ENCODE peak calls at places on chromosome 1, in six cellular contexts. P is T-helper 9 cell, F is uterus, W is Right ventricle myocardium superior, N is SJSA1, V is GM23248. T is an unnamed sample.

GRCh38 chr1:231702804-231703203 is 76.2 kb downstream of the DISC1 start:
- DNase-seq in P (no peak), F (no peak), W (no peak), N (peak), V (peak), T (no peak)

GRCh38 chr1:229238231-229238630 is 32.7 kb upstream of the RAB4A start:
- DNase-seq in P (no peak), F (no peak), W (no peak), N (no peak), V (no peak), T (no peak)

GRCh38 chr1:206075786-206076725 is 23.1 kb downstream of the RHEX start:
- DNase-seq in P (no peak), F (no peak), W (no peak), N (no peak), V (peak), T (no peak)

GRCh38 chr1:1328254-1328653 is 2.8 kb upstream of the TAS1R3 start:
- DNase-seq in P (no peak), F (no peak), W (no peak), N (no peak), V (no peak), T (no peak)

GRCh38 chr1:203926025-203926540 is 64.7 kb downstream of the SNRPE start:
- DNase-seq in P (no peak), F (no peak), W (no peak), N (no peak), V (peak), T (no peak)

GRCh38 chr1:183915634-183916510 is 111.0 kb downstream of the RGL1 start:
- DNase-seq in P (peak), F (peak), W (peak), N (peak), V (peak), T (peak)

GRCh38 chr1:209629621-209630382 is 22.4 kb downstream of the LAMB3 start:
- DNase-seq in P (no peak), F (no peak), W (no peak), N (no peak), V (no peak), T (no peak)

GRCh38 chr1:34412597-34413392 is 236.1 kb downstream of the C1orf94 start:
- DNase-seq in P (no peak), F (no peak), W (no peak), N (no peak), V (no peak), T (no peak)

GRCh38 chr1:226608699-226609505 is 60.3 kb downstream of the STUM start:
- DNase-seq in P (peak), F (peak), W (peak), N (no peak), V (peak), T (peak)

GRCh38 chr1:83641206-83641658 is 357.7 kb downstream of the TTLL7 start:
- DNase-seq in P (no peak), F (peak), W (no peak), N (peak), V (peak), T (no peak)

GRCh38 chr1:61337471-61337870 is 255.1 kb downstream of the NFIA start:
- DNase-seq in P (no peak), F (no peak), W (no peak), N (no peak), V (peak), T (no peak)

GRCh38 chr1:66207484-66207883 is 326.5 kb upstream of the SGIP1 start:
- DNase-seq in P (no peak), F (peak), W (no peak), N (no peak), V (peak), T (no peak)

GRCh38 chr1:93585059-93585966 is 96.3 kb downstream of the BCAR3 start:
- DNase-seq in P (no peak), F (peak), W (peak), N (peak), V (peak), T (peak)

GRCh38 chr1:33256335-33256700 is at the start of gene ZNF362:
- DNase-seq in P (peak), F (peak), W (peak), N (no peak), V (peak), T (peak)

GRCh38 chr1:208929575-208929974 is 653.9 kb upstream of the CAMK1G start:
- DNase-seq in P (no peak), F (no peak), W (no peak), N (no peak), V (peak), T (no peak)

GRCh38 chr1:227131193-227131592 is 187.1 kb downstream of the CDC42BPA start:
- DNase-seq in P (no peak), F (no peak), W (no peak), N (peak), V (peak), T (peak)

GRCh38 chr1:25650219-25650576 is 33.6 kb downstream of the MAN1C1 start:
- DNase-seq in P (no peak), F (no peak), W (no peak), N (no peak), V (no peak), T (no peak)

GRCh38 chr1:202638019-202638887 is 72.0 kb downstream of the SYT2 start:
- DNase-seq in P (no peak), F (no peak), W (no peak), N (no peak), V (no peak), T (no peak)

GRCh38 chr1:214107322-214108096 is 119.7 kb downstream of the PROX1 start:
- DNase-seq in P (no peak), F (no peak), W (peak), N (no peak), V (peak), T (no peak)

GRCh38 chr1:53725238-53725689 is 13.7 kb downstream of the GLIS1 start:
- DNase-seq in P (no peak), F (no peak), W (no peak), N (no peak), V (peak), T (peak)

GRCh38 chr1:206797534-206798383 is 25.5 kb upstream of the IL10 start:
- DNase-seq in P (no peak), F (no peak), W (no peak), N (no peak), V (peak), T (peak)

GRCh38 chr1:212614398-212615091 is 6.0 kb downstream of the ATF3 start:
- DNase-seq in P (no peak), F (no peak), W (no peak), N (no peak), V (no peak), T (no peak)

GRCh38 chr1:228174482-228175315 is 9.1 kb downstream of the IBA57 start:
- DNase-seq in P (peak), F (no peak), W (peak), N (no peak), V (peak), T (peak)

GRCh38 chr1:41255978-41256377 is 13.9 kb upstream of the SCMH1 start:
- DNase-seq in P (no peak), F (no peak), W (no peak), N (no peak), V (peak), T (no peak)

GRCh38 chr1:221522440-221523050 is 219.3 kb downstream of the DUSP10 start:
- DNase-seq in P (no peak), F (no peak), W (no peak), N (no peak), V (no peak), T (no peak)

GRCh38 chr1:22339237-22339636 is 112.4 kb upstream of the ZBTB40 start:
- DNase-seq in P (no peak), F (no peak), W (no peak), N (no peak), V (no peak), T (peak)

GRCh38 chr1:212873518-212873917 is 15.4 kb downstream of the FLVCR1 start:
- DNase-seq in P (no peak), F (no peak), W (no peak), N (no peak), V (no peak), T (no peak)

GRCh38 chr1:9890224-9890731 is 19.8 kb downstream of the CTNNBIP1 start:
- DNase-seq in P (no peak), F (peak), W (peak), N (peak), V (peak), T (no peak)

T was measured in HuH-7.